ENCODE peak calls at places on chromosomes 2 and 18, in six cellular contexts. O is IMR-90, N is fibroblast of mammary gland, Y is HepG2, G is fibroblast of lung, C is Peyer's patch. P is an unnamed sample.

GRCh38 chr2:170815746-170816498 is 765 bp upstream of the GAD1 start:
- DNase-seq in O (peak), N (peak), Y (peak), G (peak), C (peak), P (peak)

GRCh38 chr2:10222-10875 is 36.0 kb downstream of the FAM110C start:
- DNase-seq in O (no peak), N (no peak), Y (no peak), G (peak), C (no peak), P (peak)

GRCh38 chr2:191049728-191050639 is 36.0 kb upstream of the STAT1 start:
- DNase-seq in O (peak), N (peak), Y (peak), G (peak), C (no peak), P (peak)

GRCh38 chr2:41710944-41711343 is 336.9 kb upstream of the PKDCC start:
- DNase-seq in O (peak), N (peak), Y (no peak), G (no peak), C (no peak), P (no peak)

GRCh38 chr2:24342110-24342910 is 18.0 kb downstream of the ITSN2 start:
- DNase-seq in O (peak), N (peak), Y (no peak), G (peak), C (no peak), P (peak)

GRCh38 chr18:907880-908512 is 3.3 kb downstream of the ADCYAP1 start:
- DNase-seq in O (no peak), N (no peak), Y (no peak), G (no peak), C (no peak), P (no peak)

GRCh38 chr2:20617081-20617575 is 33.8 kb downstream of the HS1BP3 start:
- DNase-seq in O (no peak), N (peak), Y (no peak), G (no peak), C (peak), P (no peak)

GRCh38 chr18:9329471-9329870 is 5.1 kb upstream of the TWSG1 start:
- DNase-seq in O (no peak), N (no peak), Y (no peak), G (no peak), C (no peak), P (no peak)

GRCh38 chr18:3071676-3072075 is 58.7 kb upstream of the LPIN2 start:
- DNase-seq in O (no peak), N (no peak), Y (no peak), G (no peak), C (no peak), P (no peak)

GRCh38 chr18:58567453-58568196 is 61.3 kb downstream of the ALPK2 start:
- DNase-seq in O (peak), N (peak), Y (peak), G (peak), C (no peak), P (peak)

GRCh38 chr2:141027221-141027620 is 1103.6 kb downstream of the LRP1B start:
- DNase-seq in O (no peak), N (no peak), Y (no peak), G (no peak), C (no peak), P (no peak)

GRCh38 chr2:241350878-241351639 is 5.0 kb upstream of the FARP2 start:
- DNase-seq in O (no peak), N (no peak), Y (peak), G (no peak), C (no peak), P (no peak)

GRCh38 chr2:168456526-168457176 is 579 bp downstream of the CERS6 start:
- DNase-seq in O (peak), N (peak), Y (peak), G (peak), C (peak), P (peak)

GRCh38 chr2:161796192-161796591 is 172.0 kb downstream of the SLC4A10 start:
- DNase-seq in O (no peak), N (peak), Y (peak), G (peak), C (no peak), P (no peak)

GRCh38 chr18:44229693-44230108 is 451.0 kb upstream of the SETBP1 start:
- DNase-seq in O (peak), N (peak), Y (no peak), G (peak), C (peak), P (peak)

GRCh38 chr2:64426191-64426952 is 27.6 kb upstream of the LGALSL start:
- DNase-seq in O (peak), N (peak), Y (no peak), G (peak), C (no peak), P (no peak)

GRCh38 chr2:234873828-234874173 is 78.0 kb upstream of the SH3BP4 start:
- DNase-seq in O (peak), N (peak), Y (no peak), G (peak), C (peak), P (peak)

GRCh38 chr2:179861027-179861776 is at the start of gene ZNF385B:
- DNase-seq in O (peak), N (peak), Y (no peak), G (peak), C (no peak), P (no peak)

GRCh38 chr2:81901017-81901416 is 1596.5 kb upstream of the LRRTM1 start:
- DNase-seq in O (no peak), N (no peak), Y (no peak), G (no peak), C (no peak), P (no peak)

GRCh38 chr2:226795281-226796011 is 4.2 kb downstream of the IRS1 start:
- DNase-seq in O (peak), N (peak), Y (no peak), G (peak), C (no peak), P (peak)
- TF ChIP-seq CTCF in O (peak), N (peak), Y (peak), G (peak), C (no peak), P (peak)

DNA sequence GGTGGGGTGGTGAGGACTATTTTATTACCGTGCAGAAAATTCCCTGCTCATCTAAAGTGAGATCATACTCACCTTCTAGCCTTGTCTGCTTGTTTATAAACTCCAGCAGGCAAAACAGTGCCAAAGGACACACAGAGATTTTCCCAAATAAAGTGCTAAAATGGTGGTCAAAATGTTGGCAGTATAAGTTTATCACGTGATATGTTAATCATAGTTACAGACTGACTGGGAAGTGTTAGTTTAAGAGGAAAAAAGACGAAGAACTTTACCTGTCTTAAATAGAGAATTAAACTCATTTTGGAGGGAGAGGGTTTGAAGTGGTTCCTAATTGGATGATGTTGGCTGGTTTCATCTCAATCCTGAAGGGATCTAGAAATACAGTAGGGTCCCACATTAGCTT is 691.7 kb upstream of the FANCL start:
- DNase-seq in O (no peak), N (no peak), Y (no peak), G (no peak), C (no peak), P (no peak)
- H3K4me3 ChIP-seq in O (no peak), N (no peak), Y (no peak), G (no peak), C (no peak), P (no peak)

DNA sequence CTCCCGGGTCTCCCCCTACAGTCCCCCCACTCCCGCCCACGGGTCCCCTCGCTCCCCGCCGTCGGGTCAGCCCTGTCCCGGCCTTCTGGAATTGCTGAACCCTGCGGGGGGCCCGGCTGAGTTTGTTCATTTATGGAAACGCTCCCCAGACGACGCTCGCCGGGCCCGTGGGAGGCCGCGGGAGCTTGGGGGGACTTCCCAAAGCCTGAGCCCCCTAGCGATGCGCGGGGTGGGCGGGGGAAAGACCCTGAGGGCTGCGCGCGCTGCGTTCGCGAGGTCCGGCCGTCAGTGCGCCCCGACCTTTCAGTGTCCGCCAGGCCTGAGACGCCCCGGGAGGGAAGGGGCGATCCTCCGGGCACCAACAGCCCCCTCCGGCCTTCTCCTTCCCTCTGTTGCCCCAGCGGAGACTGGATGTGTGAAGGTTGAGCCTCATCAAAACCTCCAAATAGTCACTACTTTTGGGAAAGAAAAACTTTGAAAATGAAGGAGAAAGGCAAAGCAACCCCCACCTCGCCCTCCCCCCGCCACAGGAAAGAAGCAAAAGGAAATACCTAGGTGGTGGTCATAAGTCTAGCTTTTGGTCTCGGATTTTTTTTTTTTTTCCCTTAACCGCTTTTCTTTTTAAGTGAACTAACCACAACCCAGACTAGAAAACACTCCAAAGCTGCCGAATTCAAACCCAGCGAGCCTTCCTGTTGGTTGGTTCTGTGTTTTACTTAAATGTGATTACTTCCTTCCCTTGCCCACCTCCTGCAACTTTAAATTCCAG is 509 bp upstream of the CYS1 start:
- DNase-seq in O (no peak), N (no peak), Y (no peak), G (peak), C (no peak), P (peak)
- TF ChIP-seq CTCF in O (no peak), N (no peak), Y (no peak), G (no peak), C (no peak), P (no peak)

DNA sequence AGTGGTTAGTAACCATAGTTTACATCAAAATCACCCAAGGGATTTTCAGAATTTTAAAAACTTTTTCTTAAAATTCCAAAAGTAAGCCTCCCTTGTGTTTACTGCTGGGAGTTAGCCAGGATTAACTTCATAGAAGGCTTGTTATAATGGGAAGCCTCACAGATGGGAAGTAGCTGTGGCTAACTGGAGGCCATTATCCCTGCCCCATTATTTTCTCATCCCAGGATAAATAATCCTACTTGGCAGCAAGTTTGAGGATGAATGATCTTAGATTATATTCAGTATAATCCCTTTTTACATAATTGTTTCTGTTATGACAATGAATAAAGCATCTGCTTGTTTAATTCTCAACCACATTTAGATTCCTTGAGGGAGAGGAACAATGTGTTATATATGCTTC is 25.5 kb downstream of the PLEK start:
- DNase-seq in O (no peak), N (no peak), Y (no peak), G (no peak), C (no peak), P (no peak)
- H3K4me3 ChIP-seq in O (no peak), N (no peak), Y (no peak), G (no peak), C (no peak), P (no peak)

GRCh38 chr2:38017836-38018235 is 58.1 kb downstream of the CYP1B1 start:
- DNase-seq in O (no peak), N (no peak), Y (no peak), G (no peak), C (no peak), P (no peak)
- TF ChIP-seq CTCF in O (no peak), N (no peak), Y (no peak), G (no peak), C (no peak), P (no peak)

GRCh38 chr2:231769170-231770136 is 11.6 kb downstream of the PDE6D start:
- DNase-seq in O (no peak), N (no peak), Y (no peak), G (no peak), C (no peak), P (no peak)
- H3K4me3 ChIP-seq in O (no peak), N (no peak), Y (no peak), G (no peak), C (no peak), P (no peak)